ENCODE peak calls at places on chromosomes 5 and 9, in nine cellular contexts. Y, W, C, F, T, P, Q, S and B are unnamed samples.

GRCh38 chr5:59380350-59380951 is 513.1 kb downstream of the PDE4D start:
- DNase-seq in Y (no peak), W (no peak), C (no peak), F (peak; percentile 34), T (peak; percentile 50), P (no peak), Q (no peak), S (no peak), B (no peak)

GRCh38 chr9:28301281-28301680 is 728.0 kb upstream of the C9orf72 start:
- DNase-seq in Y (no peak), W (no peak), C (no peak), F (no peak), T (no peak), P (no peak), Q (no peak), S (no peak), B (no peak)

GRCh38 chr5:91162534-91163381 is 220.4 kb downstream of the ARRDC3 start:
- DNase-seq in Y (peak; percentile 57), W (no peak), C (peak; percentile 70), F (peak; percentile 87), T (peak; percentile 48), P (no peak), Q (peak; percentile 50), S (peak; percentile 83), B (peak; percentile 87)

GRCh38 chr5:58595952-58596351 is 13.1 kb downstream of the RAB3C start:
- DNase-seq in Y (no peak), W (no peak), C (no peak), F (no peak), T (no peak), P (no peak), Q (no peak), S (no peak), B (no peak)

GRCh38 chr5:76204713-76205112 is 121.5 kb downstream of the SV2C start:
- DNase-seq in Y (no peak), W (no peak), C (no peak), F (peak; percentile 76), T (no peak), P (no peak), Q (no peak), S (no peak), B (no peak)

GRCh38 chr9:81815781-81816180 is 112.4 kb upstream of the SPATA31D4 start:
- DNase-seq in Y (no peak), W (no peak), C (no peak), F (no peak), T (no peak), P (no peak), Q (no peak), S (no peak), B (no peak)

GRCh38 chr5:104512063-104512798 is 949.6 kb upstream of the NUDT12 start:
- DNase-seq in Y (no peak), W (no peak), C (no peak), F (no peak), T (no peak), P (no peak), Q (no peak), S (no peak), B (no peak)

GRCh38 chr5:52743970-52744369 is 43.7 kb upstream of the ITGA1 start:
- DNase-seq in Y (no peak), W (no peak), C (no peak), F (no peak), T (no peak), P (no peak), Q (peak; percentile 27), S (no peak), B (no peak)

GRCh38 chr5:107894361-107894760 is 223.6 kb upstream of the EFNA5 start:
- DNase-seq in Y (no peak), W (no peak), C (no peak), F (no peak), T (no peak), P (no peak), Q (no peak), S (no peak), B (no peak)

GRCh38 chr5:220008-220407 is 1.9 kb downstream of the SDHA start:
- DNase-seq in Y (no peak), W (no peak), C (no peak), F (no peak), T (no peak), P (no peak), Q (no peak), S (no peak), B (no peak)

GRCh38 chr9:86324308-86324707 is 29.9 kb downstream of the TUT7 start:
- DNase-seq in Y (no peak), W (no peak), C (no peak), F (no peak), T (no peak), P (no peak), Q (no peak), S (no peak), B (no peak)

GRCh38 chr9:99752710-99753109 is 69.0 kb upstream of the NR4A3 start:
- DNase-seq in Y (no peak), W (no peak), C (no peak), F (no peak), T (no peak), P (no peak), Q (no peak), S (no peak), B (no peak)

GRCh38 chr9:84622981-84623380 is 46.5 kb upstream of the NTRK2 start:
- DNase-seq in Y (no peak), W (no peak), C (no peak), F (no peak), T (no peak), P (no peak), Q (no peak), S (no peak), B (no peak)

GRCh38 chr5:150573867-150574817 is 66.2 kb downstream of the NDST1 start:
- DNase-seq in Y (peak; percentile 7), W (no peak), C (peak; percentile 51), F (no peak), T (peak; percentile 25), P (no peak), Q (no peak), S (peak; percentile 33), B (peak; percentile 29)

GRCh38 chr5:74885170-74885569 is 19.0 kb upstream of the FAM169A start:
- DNase-seq in Y (no peak), W (no peak), C (no peak), F (no peak), T (peak; percentile 39), P (no peak), Q (no peak), S (no peak), B (no peak)

GRCh38 chr5:178114325-178115135 is 1.2 kb downstream of the N4BP3 start:
- DNase-seq in Y (no peak), W (no peak), C (no peak), F (no peak), T (no peak), P (no peak), Q (peak; percentile 40), S (no peak), B (peak; percentile 73)

GRCh38 chr5:108421713-108422112 is 39.8 kb upstream of the FBXL17 start:
- DNase-seq in Y (no peak), W (no peak), C (no peak), F (no peak), T (no peak), P (no peak), Q (no peak), S (no peak), B (no peak)

DNA sequence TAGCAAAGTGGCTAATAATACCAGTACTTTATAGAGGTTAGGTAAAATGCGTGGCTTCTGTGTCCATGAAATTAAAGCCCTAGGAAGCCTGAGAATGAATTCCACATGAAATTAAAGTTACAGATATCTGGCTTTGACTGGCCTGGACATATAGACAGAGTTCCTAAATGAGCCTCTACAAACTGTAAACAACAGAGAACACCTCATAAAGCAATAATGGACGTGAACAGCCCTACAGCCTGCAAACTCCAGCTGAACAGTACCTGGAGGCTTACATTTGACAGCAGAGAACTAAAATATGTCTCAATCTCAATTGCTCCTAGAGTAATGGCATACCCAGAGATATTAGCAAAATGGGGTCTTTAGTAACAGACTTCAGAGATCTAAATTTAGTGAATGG is 28.7 kb downstream of the GOLPH3 start:
- DNase-seq in Y (no peak), W (no peak), C (no peak), F (no peak), T (no peak), P (no peak), Q (no peak), S (no peak), B (no peak)
- H3K27ac ChIP-seq in Y (peak overlapping the region; percentile 67), W (peak overlapping the region; percentile 18), C (no peak overlapping the region), F (peak overlapping the region; percentile 40), T (no peak overlapping the region), P (no peak overlapping the region), Q (no peak overlapping the region), S (no peak overlapping the region), B (no peak overlapping the region)

GRCh38 chr9:131649646-131650045 is 90.2 kb downstream of the RAPGEF1 start:
- DNase-seq in Y (no peak), W (no peak), C (no peak), F (no peak), T (no peak), P (no peak), Q (no peak), S (no peak), B (no peak)

GRCh38 chr9:131650254-131650653 is 89.6 kb downstream of the RAPGEF1 start:
- DNase-seq in Y (peak; percentile 67), W (no peak), C (peak; percentile 84), F (no peak), T (no peak), P (no peak), Q (no peak), S (peak; percentile 76), B (peak; percentile 68)

GRCh38 chr9:131651599-131651998 is 88.3 kb downstream of the RAPGEF1 start:
- DNase-seq in Y (no peak), W (no peak), C (no peak), F (no peak), T (peak; percentile 13), P (no peak), Q (no peak), S (no peak), B (no peak)

GRCh38 chr9:131654857-131655577 is 84.9 kb downstream of the RAPGEF1 start:
- DNase-seq in Y (no peak), W (no peak), C (no peak), F (no peak), T (peak; percentile 85), P (no peak), Q (no peak), S (no peak), B (no peak)

GRCh38 chr9:131651160-131651559 is 88.7 kb downstream of the RAPGEF1 start:
- DNase-seq in Y (no peak), W (no peak), C (no peak), F (no peak), T (no peak), P (no peak), Q (no peak), S (no peak), B (no peak)
- H3K4me1 ChIP-seq in Y (peaks cover 10% of the 10 kb centered on the region), W (peaks cover 71% of the 10 kb centered on the region), C (no peaks in the 10 kb centered on the region), F (no peaks in the 10 kb centered on the region), T (peaks cover 37% of the 10 kb centered on the region), P (peaks cover 15% of the 10 kb centered on the region), Q (peaks cover 6% of the 10 kb centered on the region), S (no peaks in the 10 kb centered on the region), B (peaks cover 9% of the 10 kb centered on the region)

DNA sequence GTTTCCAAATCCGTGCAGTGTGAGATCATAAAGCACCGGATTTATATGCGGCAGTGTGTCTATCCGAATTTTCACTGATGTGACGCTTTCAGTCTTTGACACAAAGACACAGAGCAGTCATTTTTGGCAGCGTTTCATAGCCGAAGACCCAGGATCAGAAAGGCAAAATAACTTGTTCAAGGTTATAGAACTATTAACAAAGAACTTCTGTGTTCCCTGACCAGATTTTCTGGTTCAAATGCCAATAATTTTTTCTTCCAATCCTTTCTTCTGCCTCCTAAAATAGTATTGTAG is 1.1 kb upstream of the MARCHF11 start:
- DNase-seq in Y (no peak), W (no peak), C (no peak), F (no peak), T (no peak), P (no peak), Q (no peak), S (no peak), B (no peak)
- H3K4me3 ChIP-seq in Y (no peak overlapping the region), W (no peak overlapping the region), C (no peak overlapping the region), F (no peak overlapping the region), T (no peak overlapping the region), P (no peak overlapping the region), Q (no peak overlapping the region), S (no peak overlapping the region), B (no peak overlapping the region)

GRCh38 chr9:35918780-35919179 is 9.5 kb downstream of the SPAAR start:
- DNase-seq in Y (no peak), W (no peak), C (no peak), F (no peak), T (no peak), P (no peak), Q (no peak), S (no peak), B (no peak)
- H3K27ac ChIP-seq in Y (peak overlapping the region; percentile 14), W (peak overlapping the region; percentile 80), C (peak overlapping the region; percentile 24), F (peak overlapping the region; percentile 72), T (no peak overlapping the region), P (no peak overlapping the region), Q (no peak overlapping the region), S (peak overlapping the region; percentile 35), B (peak overlapping the region; percentile 15)